ENCODE peak calls at places on chromosomes 7 and 10, in six cellular contexts. S, R, D, K, M and P are unnamed samples.

GRCh38 chr10:3186365-3186764 is 13.8 kb upstream of the PITRM1 start:
- DNase-seq in S (no peak), R (no peak), D (no peak), K (no peak), M (no peak), P (no peak)

GRCh38 chr10:31741473-31741872 is 187.2 kb downstream of the ARHGAP12 start:
- DNase-seq in S (no peak), R (no peak), D (no peak), K (no peak), M (no peak), P (no peak)

GRCh38 chr7:139930286-139930965 is 101.4 kb downstream of the TBXAS1 start:
- DNase-seq in S (no peak), R (no peak), D (no peak), K (no peak), M (no peak), P (no peak)

GRCh38 chr7:154953006-154953684 is 49.8 kb downstream of the PAXIP1 start:
- DNase-seq in S (peak), R (peak), D (peak), K (no peak), M (no peak), P (peak)

GRCh38 chr10:119706521-119707278 is 19.1 kb upstream of the INPP5F start:
- DNase-seq in S (no peak), R (no peak), D (no peak), K (no peak), M (no peak), P (no peak)

GRCh38 chr10:131674130-131674529 is 226.7 kb upstream of the PPP2R2D start:
- DNase-seq in S (no peak), R (no peak), D (no peak), K (no peak), M (no peak), P (no peak)

GRCh38 chr7:625376-625971 is 101.0 kb upstream of the DNAAF5 start:
- DNase-seq in S (no peak), R (no peak), D (no peak), K (no peak), M (no peak), P (no peak)

GRCh38 chr10:132272061-132272766 is 35.5 kb downstream of the STK32C start:
- DNase-seq in S (no peak), R (no peak), D (no peak), K (no peak), M (no peak), P (no peak)

GRCh38 chr7:54932818-54933543 is 85.8 kb upstream of the EGFR start:
- DNase-seq in S (peak), R (peak), D (no peak), K (no peak), M (no peak), P (peak)

GRCh38 chr10:33286186-33286934 is 48.1 kb downstream of the NRP1 start:
- DNase-seq in S (no peak), R (no peak), D (no peak), K (no peak), M (no peak), P (no peak)

GRCh38 chr10:79079490-79080355 is 11.0 kb downstream of the ZMIZ1 start:
- DNase-seq in S (no peak), R (no peak), D (peak), K (no peak), M (no peak), P (no peak)

GRCh38 chr10:5151076-5151475 is 33.9 kb downstream of the AKR1C8 start:
- DNase-seq in S (no peak), R (no peak), D (no peak), K (no peak), M (no peak), P (no peak)

GRCh38 chr10:77671594-77672252 is 34.1 kb upstream of the KCNMA1 start:
- DNase-seq in S (peak), R (no peak), D (peak), K (no peak), M (no peak), P (no peak)

GRCh38 chr10:44982114-44982460 is 3.5 kb upstream of the DEPP1 start:
- DNase-seq in S (no peak), R (no peak), D (no peak), K (no peak), M (no peak), P (no peak)

GRCh38 chr7:40887099-40887498 is 752.3 kb downstream of the SUGCT start:
- DNase-seq in S (no peak), R (no peak), D (no peak), K (no peak), M (no peak), P (no peak)

GRCh38 chr10:119370046-119370770 is 162.8 kb downstream of the GRK5 start:
- DNase-seq in S (no peak), R (no peak), D (no peak), K (no peak), M (no peak), P (no peak)

GRCh38 chr7:143965280-143965679 is 10.6 kb downstream of the OR2F1 start:
- DNase-seq in S (no peak), R (no peak), D (no peak), K (no peak), M (no peak), P (peak)

GRCh38 chr7:77258014-77258413 is 58.4 kb upstream of the FGL2 start:
- DNase-seq in S (no peak), R (peak), D (peak), K (peak), M (no peak), P (no peak)

GRCh38 chr7:130277763-130278643 is 11.3 kb downstream of the CPA2 start:
- DNase-seq in S (peak), R (peak), D (peak), K (no peak), M (no peak), P (peak)

GRCh38 chr7:112646787-112647186 is 143.4 kb downstream of the TMEM168 start:
- DNase-seq in S (peak), R (no peak), D (peak), K (no peak), M (no peak), P (peak)

GRCh38 chr7:20352573-20353304 is 22.0 kb downstream of the ITGB8 start:
- DNase-seq in S (no peak), R (no peak), D (no peak), K (no peak), M (no peak), P (no peak)

GRCh38 chr10:132110091-132110490 is 44.3 kb downstream of the JAKMIP3 start:
- DNase-seq in S (peak), R (no peak), D (no peak), K (no peak), M (no peak), P (no peak)

GRCh38 chr7:124762611-124763143 is 2.9 kb downstream of the GPR37 start:
- DNase-seq in S (no peak), R (no peak), D (no peak), K (no peak), M (no peak), P (peak)

GRCh38 chr10:79262131-79262530 is 85.1 kb upstream of the PPIF start:
- DNase-seq in S (no peak), R (no peak), D (no peak), K (no peak), M (no peak), P (no peak)

GRCh38 chr10:102593074-102593803 is 51.0 kb upstream of the TRIM8 start:
- DNase-seq in S (no peak), R (no peak), D (peak), K (no peak), M (no peak), P (peak)
- TF ChIP-seq GABPA in S (no peak), R (no peak), D (no peak), K (no peak), M (no peak), P (no peak)

GRCh38 chr10:659710-660141 is 29.7 kb downstream of the DIP2C start:
- DNase-seq in S (no peak), R (no peak), D (no peak), K (no peak), M (no peak), P (no peak)
- TF ChIP-seq GABPA in S (no peak), R (no peak), D (no peak), K (no peak), M (no peak), P (no peak)

DNA sequence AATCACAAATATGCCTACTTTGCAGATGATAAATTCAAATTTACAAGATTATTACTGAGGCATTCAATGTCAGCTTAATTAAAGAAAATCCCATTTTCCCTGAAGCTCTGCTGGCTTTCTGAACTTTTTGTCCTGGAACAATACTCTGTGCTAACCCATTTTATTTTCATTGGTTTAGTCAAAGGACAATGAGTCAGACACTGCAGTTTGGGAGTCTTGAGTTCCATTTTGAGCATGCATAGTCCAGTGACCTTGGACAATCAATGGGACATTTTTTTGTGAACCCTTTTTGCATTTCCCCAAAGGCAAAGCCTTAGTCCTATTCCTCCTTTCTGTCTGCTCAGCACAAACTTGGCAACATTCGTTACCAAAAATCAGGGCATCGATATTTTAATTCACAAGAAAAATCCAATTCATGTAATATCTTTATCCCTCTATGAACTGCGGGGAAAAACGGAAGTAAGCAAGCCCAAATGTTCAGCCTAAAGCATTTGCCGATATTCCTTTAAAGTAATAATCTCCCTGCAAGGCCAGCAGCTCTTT is 339.8 kb downstream of the RNLS start:
- DNase-seq in S (no peak), R (no peak), D (no peak), K (no peak), M (no peak), P (no peak)
- TF ChIP-seq GABPA in S (no peak), R (no peak), D (no peak), K (no peak), M (no peak), P (no peak)

GRCh38 chr7:151238924-151239836 is 6.9 kb downstream of the CHPF2 start:
- DNase-seq in S (no peak), R (no peak), D (no peak), K (no peak), M (no peak), P (no peak)
- TF ChIP-seq GABPA in S (no peak), R (no peak), D (no peak), K (no peak), M (no peak), P (no peak)

DNA sequence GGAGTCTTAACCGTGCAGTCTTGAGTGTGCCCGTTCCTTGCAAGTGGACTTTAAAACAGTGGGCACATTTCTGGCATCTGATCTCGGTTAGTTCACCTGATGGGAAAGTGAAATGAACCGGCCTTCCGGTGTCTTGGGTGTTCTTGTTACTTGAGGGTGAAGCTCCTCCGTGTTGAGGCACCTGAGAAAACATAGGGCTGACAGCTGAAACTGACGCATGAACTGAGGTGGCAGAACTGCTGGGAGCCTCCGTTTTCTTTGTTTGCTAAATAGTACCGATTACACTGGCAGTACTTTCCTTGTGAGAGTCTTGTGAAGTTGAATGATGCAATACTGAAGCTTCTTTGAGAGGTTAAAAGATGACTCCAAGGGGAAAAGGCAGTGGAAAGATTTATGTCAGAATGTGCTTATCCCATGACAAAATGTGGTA is 62.8 kb upstream of the SAMD8 start:
- DNase-seq in S (no peak), R (no peak), D (no peak), K (no peak), M (no peak), P (no peak)
- TF ChIP-seq GABPA in S (no peak), R (no peak), D (no peak), K (no peak), M (no peak), P (no peak)

GRCh38 chr7:102447311-102447710 is 13.9 kb downstream of the ORAI2 start:
- DNase-seq in S (no peak), R (no peak), D (no peak), K (no peak), M (no peak), P (no peak)

GRCh38 chr7:102444961-102445673 is 11.7 kb downstream of the ORAI2 start:
- DNase-seq in S (no peak), R (peak), D (peak), K (no peak), M (no peak), P (no peak)

GRCh38 chr7:102449136-102449535 is 15.5 kb downstream of the ALKBH4 start:
- DNase-seq in S (no peak), R (no peak), D (no peak), K (no peak), M (no peak), P (no peak)

GRCh38 chr7:102446387-102447156 is 13.2 kb downstream of the ORAI2 start:
- DNase-seq in S (no peak), R (peak), D (no peak), K (no peak), M (no peak), P (no peak)

DNA sequence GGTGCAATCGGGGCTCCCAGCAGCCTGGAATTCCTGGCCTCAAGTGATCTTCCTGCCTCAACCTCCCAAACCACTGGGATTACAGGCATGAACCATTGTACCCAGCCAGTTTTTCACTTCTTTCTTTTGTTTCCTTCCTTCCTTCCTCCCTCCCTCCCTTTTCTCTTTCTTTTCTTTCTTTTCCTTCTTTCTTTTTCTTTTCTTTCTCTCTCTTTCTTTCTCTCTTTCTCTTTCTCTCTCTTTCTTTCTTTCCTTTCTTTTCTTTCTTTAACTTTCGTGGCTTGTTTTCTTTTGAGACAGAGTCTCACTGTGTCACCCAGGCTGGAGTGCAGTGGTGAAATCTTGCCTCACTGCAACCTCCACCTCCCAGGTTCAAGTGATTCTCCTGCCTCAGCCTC is 12.3 kb downstream of the ORAI2 start:
- DNase-seq in S (no peak), R (no peak), D (no peak), K (no peak), M (no peak), P (no peak)
- TF ChIP-seq GABPA in S (no peak), R (no peak), D (no peak), K (no peak), M (no peak), P (no peak)

GRCh38 chr7:105268511-105269392 is 120.0 kb downstream of the SRPK2 start:
- DNase-seq in S (no peak), R (peak), D (peak), K (peak), M (no peak), P (peak)

GRCh38 chr7:105268056-105268455 is 120.7 kb downstream of the SRPK2 start:
- DNase-seq in S (no peak), R (peak), D (peak), K (no peak), M (no peak), P (no peak)

GRCh38 chr7:105270117-105270516 is 118.6 kb downstream of the SRPK2 start:
- DNase-seq in S (no peak), R (no peak), D (no peak), K (no peak), M (no peak), P (no peak)

GRCh38 chr7:105267244-105267643 is 121.5 kb downstream of the SRPK2 start:
- DNase-seq in S (no peak), R (no peak), D (no peak), K (no peak), M (no peak), P (no peak)

DNA sequence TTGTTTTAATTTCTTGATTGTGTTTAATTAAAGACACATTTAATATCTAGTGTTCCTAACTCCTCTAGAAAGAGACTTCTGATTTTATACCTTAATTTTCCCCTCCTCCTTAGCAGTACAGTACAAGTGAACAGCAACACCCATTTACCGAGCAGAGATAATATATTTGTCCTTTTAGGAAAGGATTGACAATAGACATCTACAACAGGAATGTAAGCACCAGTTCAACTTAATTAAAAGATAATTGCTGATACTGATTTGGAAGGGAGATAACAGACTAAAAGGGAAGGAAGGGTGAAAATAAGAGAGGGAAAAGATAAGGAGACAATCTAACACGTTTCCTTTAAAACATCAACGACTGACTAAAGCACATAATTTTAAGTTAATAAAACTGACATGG is 119.3 kb downstream of the SRPK2 start:
- DNase-seq in S (no peak), R (no peak), D (no peak), K (no peak), M (no peak), P (no peak)
- TF ChIP-seq GABPA in S (no peak), R (no peak), D (no peak), K (no peak), M (no peak), P (no peak)

DNA sequence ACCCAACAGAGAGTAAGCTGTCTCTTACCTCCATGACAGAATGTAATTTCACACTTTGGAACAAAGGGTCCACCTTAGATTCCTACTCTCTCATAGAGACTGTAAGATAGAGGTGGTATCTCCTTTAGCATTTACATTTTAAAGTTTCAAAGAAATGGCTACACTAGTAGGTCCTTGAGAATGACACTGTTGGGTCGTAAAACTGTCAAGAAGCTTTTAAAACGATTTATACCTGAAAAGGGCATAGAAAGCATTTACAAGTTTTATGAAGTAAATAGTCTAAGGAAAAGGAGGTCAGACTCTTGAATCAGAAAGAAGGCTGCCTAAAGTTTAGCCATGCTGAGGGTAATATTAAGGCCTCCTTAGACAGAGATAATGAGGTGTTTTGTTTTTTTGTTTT is 1212.4 kb upstream of the PHF14 start:
- DNase-seq in S (no peak), R (no peak), D (no peak), K (no peak), M (no peak), P (no peak)
- TF ChIP-seq GABPA in S (no peak), R (no peak), D (no peak), K (no peak), M (no peak), P (no peak)

DNA sequence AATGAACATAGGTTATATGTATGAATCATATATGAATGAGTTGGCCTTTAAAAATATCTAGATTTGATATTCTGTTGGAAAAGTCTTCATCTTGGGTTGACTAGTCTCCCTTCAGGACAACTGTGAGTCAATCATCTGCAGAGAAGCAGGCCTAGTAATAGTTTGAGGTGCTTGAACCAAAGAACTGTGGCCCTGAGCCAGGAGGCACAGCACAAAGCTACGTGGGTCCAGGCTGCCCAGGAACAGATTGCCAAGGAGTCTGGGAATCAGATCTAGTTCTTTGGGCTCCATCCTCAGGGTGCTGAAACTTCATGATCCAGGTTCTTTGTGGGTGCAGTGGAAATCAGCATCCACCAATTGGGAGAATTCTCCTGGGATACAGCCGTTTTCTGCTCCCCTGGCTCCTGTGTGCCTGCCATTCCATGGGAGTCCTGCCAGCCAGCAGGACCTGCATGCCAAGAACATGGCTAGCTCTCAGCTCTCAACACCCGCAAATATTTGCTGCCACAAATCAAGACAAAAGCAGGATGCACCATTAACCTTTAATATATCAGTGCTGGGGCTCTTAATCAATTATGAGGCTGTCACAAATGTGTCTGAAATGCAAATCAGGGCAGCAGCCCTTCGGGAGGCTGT is 709.0 kb downstream of the GRID1 start:
- DNase-seq in S (no peak), R (no peak), D (no peak), K (no peak), M (no peak), P (no peak)
- TF ChIP-seq GABPA in S (no peak), R (no peak), D (no peak), K (no peak), M (no peak), P (no peak)